ENCODE peak calls at places on chromosome 11, in five cellular contexts. M, N, G, U and A are unnamed samples. For H3K27me3 and H3K9me3, the result is how much of the 10 kb centered on the place peaks cover.

GRCh38 chr11:126378763-126379162 is 23.3 kb downstream of the ST3GAL4 start:
- DNase-seq in M (no peak), N (peak), G (no peak), U (no peak), A (no peak)

GRCh38 chr11:20249313-20249873 is 89.1 kb upstream of the DBX1 start:
- DNase-seq in M (no peak), N (no peak), G (no peak), U (peak), A (no peak)

GRCh38 chr11:81792416-81792815 is 941.2 kb downstream of the FAM181B start:
- DNase-seq in M (no peak), N (no peak), G (no peak), U (no peak), A (no peak)

GRCh38 chr11:18312663-18313420 is 9.1 kb downstream of the HPS5 start:
- DNase-seq in M (no peak), N (no peak), G (no peak), U (peak), A (no peak)

GRCh38 chr11:23021287-23021863 is 161.1 kb upstream of the CCDC179 start:
- DNase-seq in M (no peak), N (no peak), G (peak), U (peak), A (no peak)

GRCh38 chr11:14435717-14436116 is 63.9 kb downstream of the COPB1 start:
- DNase-seq in M (no peak), N (no peak), G (no peak), U (peak), A (no peak)

GRCh38 chr11:99020324-99021225 is at the start of gene CNTN5:
- DNase-seq in M (peak), N (peak), G (peak), U (peak), A (peak)

GRCh38 chr11:129333873-129334272 is 41.8 kb upstream of the BARX2 start:
- DNase-seq in M (no peak), N (no peak), G (peak), U (peak), A (no peak)

GRCh38 chr11:97259884-97260283 is 870.1 kb downstream of the JRKL start:
- DNase-seq in M (no peak), N (no peak), G (no peak), U (no peak), A (no peak)

GRCh38 chr11:17490232-17490631 is 13.6 kb upstream of the ABCC8 start:
- DNase-seq in M (no peak), N (no peak), G (no peak), U (no peak), A (no peak)

GRCh38 chr11:1937616-1938342 is 9.4 kb upstream of the MRPL23 start:
- DNase-seq in M (no peak), N (no peak), G (no peak), U (no peak), A (no peak)

GRCh38 chr11:83543918-83544491 is 257.8 kb upstream of the CCDC90B start:
- DNase-seq in M (no peak), N (no peak), G (no peak), U (peak), A (no peak)

GRCh38 chr11:68137833-68138232 is 16.6 kb upstream of the CHKA start:
- DNase-seq in M (no peak), N (no peak), G (no peak), U (no peak), A (no peak)

GRCh38 chr11:103959279-103959930 is 77.0 kb upstream of the DDI1 start:
- DNase-seq in M (no peak), N (no peak), G (no peak), U (no peak), A (peak)

GRCh38 chr11:76728778-76729177 is 54.4 kb upstream of the TSKU start:
- DNase-seq in M (no peak), N (no peak), G (no peak), U (no peak), A (no peak)

GRCh38 chr11:66637557-66638176 is 836 bp upstream of the RBM4 start:
- DNase-seq in M (no peak), N (no peak), G (no peak), U (no peak), A (no peak)

GRCh38 chr11:84437129-84438123 is 1151.3 kb upstream of the CCDC90B start:
- DNase-seq in M (no peak), N (no peak), G (peak), U (no peak), A (no peak)

GRCh38 chr11:125952973-125953372 is 7.1 kb downstream of the VSIG10L2 start:
- DNase-seq in M (no peak), N (no peak), G (no peak), U (no peak), A (no peak)

GRCh38 chr11:74106125-74106524 is 64.7 kb downstream of the C2CD3 start:
- DNase-seq in M (no peak), N (no peak), G (no peak), U (no peak), A (no peak)

GRCh38 chr11:94536386-94536785 is 7.3 kb upstream of the FUT4 start:
- DNase-seq in M (no peak), N (no peak), G (no peak), U (no peak), A (no peak)

GRCh38 chr11:75706260-75706729 is 11.3 kb upstream of the MOGAT2 start:
- DNase-seq in M (peak), N (peak), G (peak), U (peak), A (peak)

GRCh38 chr11:870127-870413 is 27.4 kb downstream of the TSPAN4 start:
- DNase-seq in M (no peak), N (no peak), G (no peak), U (no peak), A (no peak)

GRCh38 chr11:67167715-67168114 is 48.7 kb downstream of the KDM2A start:
- DNase-seq in M (no peak), N (no peak), G (no peak), U (no peak), A (no peak)

GRCh38 chr11:24588075-24588474 is 91.2 kb downstream of the LUZP2 start:
- DNase-seq in M (no peak), N (no peak), G (no peak), U (no peak), A (no peak)

DNA sequence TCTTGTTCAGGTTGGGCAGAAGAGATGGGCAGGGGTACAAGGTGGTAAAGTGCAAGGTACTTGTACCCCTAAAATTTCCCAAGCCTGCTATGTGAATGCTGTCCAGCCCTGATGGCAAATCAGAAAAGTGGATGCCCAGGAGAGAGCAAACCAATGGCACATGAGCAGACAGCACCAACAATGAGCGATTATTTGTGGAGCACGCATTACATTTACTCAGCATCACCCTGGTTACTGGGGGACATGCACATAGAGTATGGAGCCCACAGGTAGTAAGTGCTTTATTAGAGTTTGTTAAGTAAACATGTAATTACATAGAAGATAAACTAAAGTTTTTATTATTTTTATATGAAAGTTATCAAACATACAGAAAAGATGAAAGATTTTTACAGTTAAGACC is 165.7 kb downstream of the NTM start:
- DNase-seq in M (no peak), N (no peak), G (no peak), U (no peak), A (no peak)
- H3K27me3 ChIP-seq in M (under half), N (under half), G (under half), U (under half), A (under half)

GRCh38 chr11:61871158-61871597 is 20.2 kb downstream of the FADS3 start:
- DNase-seq in M (peak), N (peak), G (peak), U (peak), A (peak)
- H3K9me3 ChIP-seq in M (under half), N (under half), G (under half), U (under half), A (under half)

DNA sequence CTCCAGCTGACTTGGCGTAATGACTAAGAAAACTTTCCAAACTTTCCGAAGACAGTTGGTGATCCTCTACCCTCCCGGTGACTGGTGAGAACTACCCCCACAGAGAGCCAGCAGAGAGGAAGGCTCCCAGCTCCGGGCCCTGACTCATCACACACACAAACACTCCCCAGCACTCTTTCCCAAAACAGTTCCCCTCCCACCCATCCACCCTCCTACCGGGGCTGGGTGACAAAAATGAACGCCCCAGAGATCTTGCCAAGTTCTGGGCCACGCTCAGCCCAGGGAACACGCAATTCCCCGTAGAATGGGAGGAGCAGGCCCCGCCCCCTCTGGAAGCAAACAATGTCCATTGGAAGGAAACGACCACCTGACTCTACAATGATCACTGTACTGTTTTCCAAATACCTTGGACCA is 21.3 kb upstream of the JAM3 start:
- DNase-seq in M (peak), N (peak), G (no peak), U (peak), A (peak)
- H3K4me3 ChIP-seq in M (no peak), N (no peak), G (no peak), U (peak), A (no peak)

DNA sequence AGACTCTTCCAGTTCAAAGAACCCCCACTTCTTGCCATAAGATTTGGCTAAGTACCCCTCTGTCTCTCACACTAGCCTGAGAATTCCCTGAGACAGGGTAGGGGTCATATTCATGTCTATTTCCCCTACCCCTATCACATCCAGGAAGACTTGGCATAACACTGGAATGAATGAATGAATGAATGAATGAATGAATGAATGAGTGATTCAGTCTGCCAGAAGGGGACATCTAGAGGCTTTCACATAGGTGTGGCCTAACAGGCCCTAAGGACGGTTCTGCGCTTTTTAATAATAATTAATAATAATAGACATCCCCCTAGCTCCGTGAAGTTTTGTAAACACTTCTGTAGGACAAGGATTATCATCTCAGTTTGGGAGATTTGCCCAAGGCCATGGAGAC is 415.7 kb downstream of the TENM4 start:
- DNase-seq in M (no peak), N (no peak), G (no peak), U (no peak), A (no peak)
- H3K27me3 ChIP-seq in M (under half), N (half or more), G (under half), U (under half), A (under half)

GRCh38 chr11:91717169-91717568 is 507.4 kb upstream of the FAT3 start:
- DNase-seq in M (no peak), N (no peak), G (no peak), U (no peak), A (no peak)
- H3K9me3 ChIP-seq in M (under half), N (under half), G (under half), U (under half), A (under half)

DNA sequence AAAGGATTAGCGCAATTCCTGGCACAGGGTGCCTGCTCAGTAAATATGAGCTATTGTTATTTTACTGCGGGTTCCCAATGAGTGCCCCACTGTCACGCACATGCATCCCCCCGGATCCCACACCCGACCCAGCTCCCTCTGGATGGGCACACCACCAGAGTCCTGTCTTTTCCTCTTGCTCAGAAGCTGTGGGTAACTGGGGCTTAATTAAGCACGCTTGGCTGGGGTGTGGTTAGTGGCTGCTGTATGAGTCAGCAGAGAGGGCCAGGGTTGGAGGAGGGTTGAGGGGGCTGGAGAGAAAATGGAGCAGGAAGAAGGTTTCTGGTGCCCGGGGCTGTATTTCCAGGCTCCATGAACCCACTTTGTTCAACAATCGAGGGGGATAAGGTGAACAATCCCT is 30.3 kb upstream of the NECTIN1 start:
- DNase-seq in M (no peak), N (no peak), G (no peak), U (peak), A (peak)
- H3K4me3 ChIP-seq in M (no peak), N (no peak), G (no peak), U (no peak), A (no peak)